ENCODE peak calls at places on chromosomes 16 and 17, in ten cellular contexts. One of them, this sample, is unnamed.

GRCh38 chr17:48555183-48555615 is 10.3 kb upstream of the HOXB2 start:
- DNase-seq in upper lobe of right lung: no peak
- DNase-seq in EL: peak
- DNase-seq in GM03348: peak
- DNase-seq in heart right ventricle: no peak
- DNase-seq in NCI-H2029: peak
- DNase-seq in mucosa of gallbladder: no peak
- DNase-seq in K562: peak
- DNase-seq in cardiac fibroblast: peak
- DNase-seq in RWPE1: peak
- DNase-seq in this sample: peak

GRCh38 chr16:47567321-47567720 is 106.2 kb downstream of the PHKB start:
- DNase-seq in upper lobe of right lung: no peak
- DNase-seq in EL: no peak
- DNase-seq in GM03348: no peak
- DNase-seq in heart right ventricle: no peak
- DNase-seq in NCI-H2029: no peak
- DNase-seq in mucosa of gallbladder: no peak
- DNase-seq in K562: no peak
- DNase-seq in cardiac fibroblast: no peak
- DNase-seq in RWPE1: no peak
- DNase-seq in this sample: no peak

GRCh38 chr17:9729034-9729650 is 62.2 kb downstream of the DHRS7C start:
- DNase-seq in upper lobe of right lung: no peak
- DNase-seq in EL: peak
- DNase-seq in GM03348: peak
- DNase-seq in heart right ventricle: no peak
- DNase-seq in NCI-H2029: no peak
- DNase-seq in mucosa of gallbladder: peak
- DNase-seq in K562: peak
- DNase-seq in cardiac fibroblast: peak
- DNase-seq in RWPE1: peak
- DNase-seq in this sample: peak

GRCh38 chr17:39110435-39111136 is 40.9 kb downstream of the PLXDC1 start:
- DNase-seq in upper lobe of right lung: no peak
- DNase-seq in EL: no peak
- DNase-seq in GM03348: no peak
- DNase-seq in heart right ventricle: no peak
- DNase-seq in NCI-H2029: no peak
- DNase-seq in mucosa of gallbladder: peak
- DNase-seq in K562: no peak
- DNase-seq in cardiac fibroblast: no peak
- DNase-seq in RWPE1: no peak
- DNase-seq in this sample: no peak

GRCh38 chr17:63939401-63939800 is 7.3 kb upstream of the CD79B start:
- DNase-seq in upper lobe of right lung: no peak
- DNase-seq in EL: no peak
- DNase-seq in GM03348: no peak
- DNase-seq in heart right ventricle: no peak
- DNase-seq in NCI-H2029: no peak
- DNase-seq in mucosa of gallbladder: no peak
- DNase-seq in K562: no peak
- DNase-seq in cardiac fibroblast: no peak
- DNase-seq in RWPE1: no peak
- DNase-seq in this sample: no peak

GRCh38 chr17:4901648-4902344 is 1.1 kb downstream of the CHRNE start:
- DNase-seq in upper lobe of right lung: peak
- DNase-seq in EL: no peak
- DNase-seq in GM03348: no peak
- DNase-seq in heart right ventricle: peak
- DNase-seq in NCI-H2029: no peak
- DNase-seq in mucosa of gallbladder: peak
- DNase-seq in K562: peak
- DNase-seq in cardiac fibroblast: no peak
- DNase-seq in RWPE1: no peak
- DNase-seq in this sample: no peak

GRCh38 chr16:86515780-86516617 is 5.7 kb downstream of the FOXF1 start:
- DNase-seq in upper lobe of right lung: no peak
- DNase-seq in EL: peak
- DNase-seq in GM03348: peak
- DNase-seq in heart right ventricle: no peak
- DNase-seq in NCI-H2029: no peak
- DNase-seq in mucosa of gallbladder: no peak
- DNase-seq in K562: no peak
- DNase-seq in cardiac fibroblast: peak
- DNase-seq in RWPE1: no peak
- DNase-seq in this sample: no peak

GRCh38 chr16:12050361-12050760 is 73.8 kb downstream of the SNX29 start:
- DNase-seq in upper lobe of right lung: no peak
- DNase-seq in EL: no peak
- DNase-seq in GM03348: no peak
- DNase-seq in heart right ventricle: no peak
- DNase-seq in NCI-H2029: no peak
- DNase-seq in mucosa of gallbladder: no peak
- DNase-seq in K562: no peak
- DNase-seq in cardiac fibroblast: no peak
- DNase-seq in RWPE1: no peak
- DNase-seq in this sample: no peak

GRCh38 chr16:10619271-10619849 is 39.0 kb upstream of the EMP2 start:
- DNase-seq in upper lobe of right lung: peak
- DNase-seq in EL: no peak
- DNase-seq in GM03348: no peak
- DNase-seq in heart right ventricle: peak
- DNase-seq in NCI-H2029: peak
- DNase-seq in mucosa of gallbladder: no peak
- DNase-seq in K562: peak
- DNase-seq in cardiac fibroblast: no peak
- DNase-seq in RWPE1: peak
- DNase-seq in this sample: no peak

GRCh38 chr16:88383401-88384221 is 852 bp downstream of the ZNF469 start:
- DNase-seq in upper lobe of right lung: peak
- DNase-seq in EL: peak
- DNase-seq in GM03348: peak
- DNase-seq in heart right ventricle: peak
- DNase-seq in NCI-H2029: no peak
- DNase-seq in mucosa of gallbladder: peak
- DNase-seq in K562: peak
- DNase-seq in cardiac fibroblast: peak
- DNase-seq in RWPE1: no peak
- DNase-seq in this sample: no peak

GRCh38 chr17:606501-607243 is 108.0 kb downstream of the VPS53 start:
- DNase-seq in upper lobe of right lung: no peak
- DNase-seq in EL: no peak
- DNase-seq in GM03348: no peak
- DNase-seq in heart right ventricle: no peak
- DNase-seq in NCI-H2029: no peak
- DNase-seq in mucosa of gallbladder: no peak
- DNase-seq in K562: no peak
- DNase-seq in cardiac fibroblast: no peak
- DNase-seq in RWPE1: no peak
- DNase-seq in this sample: no peak

GRCh38 chr17:45895304-45895968 is 1.1 kb downstream of the MAPT start:
- DNase-seq in upper lobe of right lung: no peak
- DNase-seq in EL: peak
- DNase-seq in GM03348: no peak
- DNase-seq in heart right ventricle: no peak
- DNase-seq in NCI-H2029: peak
- DNase-seq in mucosa of gallbladder: no peak
- DNase-seq in K562: no peak
- DNase-seq in cardiac fibroblast: peak
- DNase-seq in RWPE1: no peak
- DNase-seq in this sample: no peak